ENCODE peak calls at places on chromosomes 13 and 19, in ten cellular contexts. D is naive thymus-derived CD4-positive, alpha-beta T cell; V is mesothelial cell of epicardium; N is CD4-positive, alpha-beta T cell; M is activated CD4-positive, CD25-positive, alpha-beta regulatory T cell treated with anti-CD3 and anti-CD28 coated beads, Interleukin-2, amount 50 U/mL, for 16 hours; S is neural crest cell; B is heart left ventricle; F is stimulated activated CD8-positive, alpha-beta memory T cell treated with anti-CD3 and anti-CD28 coated beads, Interleukin-7, amount 100 ng/mL, for 1 hour; E is anterior cingulate cortex; Z is iris pigment epithelial cell. H is an unnamed sample.

GRCh38 chr13:42786696-42787095 is 5.3 kb downstream of the FAM216B start:
- DNase-seq in D (no peak), M (no peak), V (no peak), B (no peak), F (no peak), E (no peak), Z (no peak), S (no peak), N (no peak), H (no peak)

GRCh38 chr13:114081761-114082681 is 50.4 kb downstream of the RASA3 start:
- DNase-seq in S (no peak), E (no peak), Z (no peak), F (no peak), M (no peak), N (no peak), V (no peak), D (no peak), B (peak; percentile 3), H (no peak)

GRCh38 chr13:31452525-31452924 is 252.8 kb downstream of the B3GLCT start:
- DNase-seq in F (no peak), D (no peak), V (no peak), B (no peak), E (no peak), N (no peak), Z (no peak), M (no peak), S (no peak), H (no peak)

GRCh38 chr19:35166100-35167063 is 11.8 kb downstream of the FXYD5 start:
- DNase-seq in M (no peak), N (no peak), E (no peak), S (no peak), D (no peak), Z (no peak), F (no peak), V (no peak), B (no peak), H (no peak)

GRCh38 chr13:41746259-41746658 is 214.7 kb downstream of the VWA8 start:
- DNase-seq in F (no peak), V (no peak), M (no peak), E (no peak), N (no peak), D (no peak), Z (peak; percentile 75), S (no peak), B (no peak), H (no peak)

GRCh38 chr13:37164635-37165034 is 59.2 kb upstream of the CSNK1A1L start:
- DNase-seq in D (no peak), N (no peak), B (no peak), E (no peak), Z (no peak), F (no peak), M (no peak), S (no peak), V (no peak), H (no peak)

GRCh38 chr13:30759748-30760147 is 24.4 kb downstream of the ALOX5AP start:
- DNase-seq in Z (peak; percentile 75), N (no peak), S (no peak), D (no peak), M (no peak), V (no peak), F (no peak), E (no peak), B (no peak), H (no peak)

GRCh38 chr13:30466358-30466714 is 600 bp upstream of the HMGB1 start:
- DNase-seq in M (no peak), E (no peak), V (no peak), Z (peak; percentile 65), B (no peak), D (no peak), N (no peak), S (no peak), F (no peak), H (no peak)

H was measured in NCI-H1930.